ENCODE peak calls at places on chromosomes 3 and 15, in nine cellular contexts. T is foreskin fibroblast, Q is nephron progenitor cell, H is astrocyte of the spinal cord, U is IMR-90, V is HepG2, P is GM20000, J is GM12865, L is A549. F is an unnamed sample.

GRCh38 chr3:194275231-194275671 is 75.9 kb downstream of the CPN2 start:
- DNase-seq in V (no peak), J (no peak), U (no peak), L (peak; percentile 14), H (no peak), P (no peak), T (no peak), Q (no peak), F (no peak)

GRCh38 chr3:110504901-110505300 is 566.7 kb upstream of the NECTIN3 start:
- DNase-seq in L (no peak), H (no peak), T (no peak), Q (no peak), U (no peak), P (no peak), V (no peak), J (no peak), F (no peak)

GRCh38 chr3:102302020-102302419 is 132.8 kb upstream of the ZPLD1 start:
- DNase-seq in V (no peak), P (no peak), J (no peak), Q (no peak), U (no peak), T (no peak), L (no peak), H (peak; percentile 29), F (no peak)

GRCh38 chr3:179196098-179196497 is 47.9 kb downstream of the PIK3CA start:
- DNase-seq in J (peak; percentile 62), L (no peak), P (peak; percentile 50), V (no peak), T (peak; percentile 58), U (peak; percentile 89), H (peak; percentile 89), Q (no peak), F (peak; percentile 30)

GRCh38 chr15:90915216-90915807 is 12.2 kb downstream of the MAN2A2 start:
- DNase-seq in H (no peak), J (no peak), L (no peak), P (no peak), Q (no peak), T (no peak), U (no peak), V (no peak), F (no peak)

GRCh38 chr3:73475717-73476116 is 149.0 kb downstream of the PDZRN3 start:
- DNase-seq in T (no peak), U (no peak), P (no peak), H (no peak), V (no peak), Q (no peak), L (no peak), J (peak; percentile 38), F (no peak)

GRCh38 chr3:37075955-37076354 is 82.6 kb downstream of the MLH1 start:
- DNase-seq in Q (no peak), P (no peak), H (no peak), V (no peak), L (no peak), U (no peak), J (no peak), T (no peak), F (no peak)

GRCh38 chr3:52311567-52312119 is 4.5 kb upstream of the DNAH1 start:
- DNase-seq in J (no peak), P (no peak), L (no peak), V (no peak), T (no peak), H (no peak), U (no peak), Q (peak; percentile 57), F (no peak)

GRCh38 chr3:31705726-31706125 is 173.0 kb downstream of the STT3B start:
- DNase-seq in V (no peak), U (peak; percentile 60), T (no peak), J (no peak), P (no peak), H (no peak), Q (no peak), L (no peak), F (no peak)

GRCh38 chr3:169479314-169479939 is 184.1 kb downstream of the MECOM start:
- DNase-seq in Q (no peak), U (no peak), L (no peak), H (no peak), T (no peak), V (no peak), P (no peak), J (no peak), F (no peak)

GRCh38 chr3:55191911-55192787 is 264.3 kb upstream of the LRTM1 start:
- DNase-seq in J (no peak), U (peak; percentile 98), Q (no peak), T (peak; percentile 93), L (no peak), V (no peak), H (peak; percentile 97), P (no peak), F (no peak)

GRCh38 chr3:12921736-12922135 is 80.4 kb upstream of the RPL32 start:
- DNase-seq in J (no peak), L (no peak), P (no peak), H (no peak), V (no peak), T (no peak), U (peak; percentile 23), Q (no peak), F (no peak)

GRCh38 chr3:176920806-176921205 is 276.5 kb downstream of the TBL1XR1 start:
- DNase-seq in H (peak; percentile 19), P (no peak), T (no peak), Q (no peak), U (peak; percentile 13), V (peak; percentile 53), J (no peak), L (no peak), F (no peak)

GRCh38 chr3:8712045-8712870 is 21.3 kb upstream of the CAV3 start:
- DNase-seq in T (peak; percentile 58), U (peak; percentile 34), H (peak; percentile 76), J (no peak), P (no peak), Q (no peak), V (no peak), L (no peak), F (no peak)

GRCh38 chr3:145739926-145740325 is 421.1 kb downstream of the PLOD2 start:
- DNase-seq in J (no peak), L (no peak), H (peak; percentile 42), U (peak; percentile 2), V (no peak), Q (no peak), T (peak; percentile 59), P (no peak), F (no peak)

GRCh38 chr3:72563690-72564370 is 284.4 kb downstream of the SHQ1 start:
- DNase-seq in P (no peak), T (no peak), V (no peak), Q (no peak), U (no peak), J (no peak), L (no peak), H (no peak), F (no peak)

GRCh38 chr3:190013943-190014924 is 106.5 kb downstream of the P3H2 start:
- DNase-seq in J (peak; percentile 78), L (no peak), U (no peak), P (no peak), V (no peak), T (no peak), H (no peak), Q (no peak), F (peak; percentile 59)

GRCh38 chr15:78272776-78273175 is 8.4 kb downstream of the DNAJA4 start:
- DNase-seq in Q (no peak), P (no peak), V (no peak), U (no peak), T (no peak), H (no peak), L (no peak), J (no peak), F (no peak)

GRCh38 chr3:40968666-40969065 is 230.6 kb upstream of the CTNNB1 start:
- DNase-seq in T (no peak), J (no peak), Q (no peak), V (no peak), P (no peak), L (no peak), H (peak; percentile 18), U (no peak), F (no peak)

GRCh38 chr15:100016632-100017031 is 283.4 kb upstream of the LYSMD4 start:
- DNase-seq in H (no peak), Q (no peak), P (no peak), L (no peak), J (no peak), U (no peak), V (no peak), T (no peak), F (no peak)

GRCh38 chr3:71425491-71426071 is 157.9 kb downstream of the FOXP1 start:
- DNase-seq in P (no peak), V (no peak), Q (no peak), H (peak; percentile 97), J (no peak), T (peak; percentile 62), U (peak; percentile 92), L (no peak), F (no peak)

DNA sequence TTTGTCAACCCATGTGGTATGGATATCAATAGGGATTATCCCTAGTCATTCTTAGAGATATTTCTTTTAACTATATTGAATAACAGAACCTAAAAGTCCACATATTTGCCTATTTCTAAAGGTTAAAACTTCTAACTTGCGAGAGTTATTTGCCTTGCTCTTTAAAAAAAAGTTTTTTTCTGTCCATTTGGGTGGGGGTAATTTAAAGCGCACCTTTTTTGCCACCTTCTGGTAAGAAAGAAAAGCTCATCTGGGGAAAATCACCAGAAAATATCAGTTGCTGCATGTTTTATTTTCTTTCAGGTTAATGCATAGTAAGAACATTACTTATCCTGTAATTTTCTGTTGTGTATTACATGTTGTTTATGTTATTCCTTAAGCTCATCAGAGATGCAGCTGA is 242.0 kb upstream of the GOLGA6L4 start:
- DNase-seq in U (no peak), H (no peak), Q (no peak), T (no peak), J (peak; percentile 43), V (no peak), L (no peak), P (no peak), F (no peak)
- TF ChIP-seq CTCF in U (no peak), H (no peak), Q (no peak), T (no peak), J (peak; percentile 15), V (no peak), L (no peak), P (no peak), F (peak; percentile 56)

GRCh38 chr15:51735211-51735610 is 2.2 kb downstream of the LYSMD2 start:
- DNase-seq in H (no peak), U (no peak), P (no peak), T (no peak), J (peak; percentile 70), L (no peak), V (no peak), Q (no peak), F (no peak)
- TF ChIP-seq CTCF in H (no peak), U (no peak), P (no peak), T (no peak), J (peak; percentile 39), L (peak; percentile 18), V (no peak), Q (no peak), F (peak; percentile 53)

GRCh38 chr3:183061431-183062172 is 37.7 kb downstream of the MCCC1 start:
- DNase-seq in V (no peak), P (no peak), Q (no peak), H (peak; percentile 40), T (no peak), U (peak; percentile 66), L (no peak), J (no peak), F (no peak)

GRCh38 chr3:183058351-183058750 is 40.9 kb downstream of the MCCC1 start:
- DNase-seq in V (no peak), L (no peak), U (no peak), P (no peak), J (no peak), Q (no peak), T (no peak), H (no peak), F (no peak)
- TF ChIP-seq CTCF in V (no peak), L (no peak), U (no peak), P (no peak), J (no peak), Q (no peak), T (no peak), H (no peak), F (no peak)

GRCh38 chr3:97793415-97794019 is 28.3 kb upstream of the CRYBG3 start:
- DNase-seq in U (peak; percentile 64), Q (no peak), L (peak; percentile 13), V (peak; percentile 60), H (peak; percentile 59), J (peak; percentile 69), P (peak; percentile 26), T (peak; percentile 18), F (peak; percentile 9)
- TF ChIP-seq CTCF in U (peak; percentile 91), Q (peak; percentile 63), L (peak; percentile 90), V (peak; percentile 81), H (peak; percentile 71), J (peak; percentile 68), P (peak; percentile 34), T (peak; percentile 65), F (peak; percentile 69)